ENCODE peak calls at places on chromosomes 7 and 10, in ten cellular contexts. N is tibial nerve, P is heart left ventricle, J is prostate gland, Q is transverse colon, O is stomach, L is esophagus squamous epithelium, B is ovary, F is GM12878, H is HCT116. R is an unnamed sample. For H3K4me1, the result is how much of the 10 kb centered on the place peaks cover.

GRCh38 chr7:18429547-18429946 is 66.0 kb upstream of the HDAC9 start:
- DNase-seq in B (no peak), J (no peak), P (no peak), Q (no peak), F (no peak), L (no peak), N (no peak), O (no peak), H (no peak), R (no peak)

GRCh38 chr7:150308575-150308974 is 14.6 kb upstream of the LRRC61 start:
- DNase-seq in P (no peak), O (no peak), F (no peak), N (no peak), J (no peak), L (no peak), B (no peak), H (no peak), Q (no peak), R (no peak)

GRCh38 chr7:138979226-138979979 is 1.8 kb downstream of the KIAA1549 start:
- DNase-seq in F (no peak), Q (no peak), L (no peak), O (no peak), H (peak), J (no peak), B (no peak), N (no peak), P (no peak), R (no peak)

GRCh38 chr7:49596701-49597491 is 176.5 kb upstream of the VWC2 start:
- DNase-seq in J (no peak), P (no peak), F (no peak), L (no peak), O (no peak), H (no peak), N (no peak), Q (no peak), B (no peak), R (no peak)

GRCh38 chr7:158789842-158790241 is 39.5 kb downstream of the ESYT2 start:
- DNase-seq in Q (no peak), B (no peak), L (no peak), H (no peak), N (no peak), O (no peak), J (no peak), F (no peak), P (no peak), R (no peak)

GRCh38 chr10:63157845-63158624 is 24.9 kb downstream of the NRBF2 start:
- DNase-seq in F (peak), B (no peak), L (no peak), Q (no peak), N (no peak), H (peak), J (peak), P (no peak), O (no peak), R (peak)

GRCh38 chr7:87934699-87935372 is 785 bp downstream of the ADAM22 start:
- DNase-seq in N (no peak), J (no peak), H (no peak), Q (peak), P (no peak), O (no peak), B (peak), L (no peak), F (no peak), R (no peak)

GRCh38 chr7:93697901-93698300 is 123.4 kb upstream of the CALCR start:
- DNase-seq in J (no peak), O (no peak), B (no peak), N (no peak), L (no peak), Q (no peak), H (no peak), P (no peak), F (no peak), R (no peak)

GRCh38 chr10:127195571-127196226 is 692 bp downstream of the INSYN2A start:
- DNase-seq in P (no peak), J (no peak), L (no peak), H (no peak), Q (no peak), N (no peak), B (no peak), F (no peak), O (no peak), R (no peak)

GRCh38 chr7:50749908-50750307 is 32.8 kb downstream of the GRB10 start:
- DNase-seq in O (no peak), N (no peak), H (no peak), B (no peak), F (no peak), P (no peak), J (no peak), L (no peak), Q (no peak), R (no peak)

GRCh38 chr7:5214236-5214635 is 24.2 kb downstream of the WIPI2 start:
- DNase-seq in N (no peak), B (no peak), Q (no peak), O (no peak), F (no peak), P (no peak), L (no peak), H (no peak), J (no peak), R (no peak)

GRCh38 chr7:47581442-47581820 is 480 bp downstream of the TNS3 start:
- DNase-seq in Q (peak), J (no peak), H (no peak), L (no peak), O (peak), N (no peak), P (no peak), F (no peak), B (peak), R (no peak)

GRCh38 chr10:94092848-94093247 is 99.1 kb downstream of the PLCE1 start:
- DNase-seq in P (no peak), O (no peak), Q (no peak), J (no peak), H (no peak), B (no peak), N (no peak), F (no peak), L (no peak), R (peak)

GRCh38 chr7:151233111-151233701 is 923 bp downstream of the CHPF2 start:
- DNase-seq in O (peak), L (no peak), F (no peak), P (peak), B (no peak), Q (no peak), H (no peak), J (peak), N (no peak), R (no peak)

GRCh38 chr7:43791665-43792064 is 33.2 kb downstream of the BLVRA start:
- DNase-seq in P (no peak), B (no peak), Q (no peak), J (no peak), O (no peak), F (no peak), H (no peak), N (no peak), L (no peak), R (no peak)

GRCh38 chr10:86667421-86668181 is 710 bp upstream of the LDB3 start:
- DNase-seq in J (no peak), N (no peak), L (no peak), P (peak), B (no peak), H (no peak), Q (no peak), F (no peak), O (no peak), R (no peak)

GRCh38 chr7:116330961-116331360 is 120.6 kb downstream of the TES start:
- DNase-seq in B (no peak), O (no peak), J (no peak), N (no peak), H (no peak), L (no peak), F (no peak), P (no peak), Q (no peak), R (no peak)

GRCh38 chr7:24821045-24821853 is 64.0 kb upstream of the GSDME start:
- DNase-seq in J (peak), H (peak), P (peak), O (peak), N (no peak), L (peak), Q (peak), B (no peak), F (peak), R (no peak)

GRCh38 chr7:26958834-26959233 is 94.4 kb upstream of the SKAP2 start:
- DNase-seq in P (no peak), L (no peak), N (no peak), H (peak), Q (no peak), J (no peak), F (no peak), B (no peak), O (no peak), R (no peak)

GRCh38 chr7:44059219-44060090 is 5.9 kb downstream of the PGAM2 start:
- DNase-seq in H (no peak), Q (peak), F (no peak), P (no peak), O (no peak), N (no peak), B (peak), L (no peak), J (no peak), R (no peak)

GRCh38 chr10:91088300-91089140 is 131.9 kb upstream of the PCGF5 start:
- DNase-seq in J (no peak), B (no peak), N (no peak), O (no peak), F (no peak), Q (no peak), L (no peak), H (peak), P (no peak), R (peak)

GRCh38 chr10:227014-227413 is 91.8 kb downstream of the ZMYND11 start:
- DNase-seq in F (no peak), O (no peak), Q (no peak), B (no peak), N (no peak), J (no peak), L (no peak), H (no peak), P (no peak), R (no peak)

GRCh38 chr7:23615331-23615730 is 18.1 kb downstream of the CCDC126 start:
- DNase-seq in Q (no peak), O (no peak), B (no peak), P (no peak), N (no peak), F (no peak), H (no peak), L (no peak), J (no peak), R (no peak)

GRCh38 chr10:121596668-121597503 is 1.4 kb downstream of the FGFR2 start:
- DNase-seq in H (no peak), N (peak), B (peak), J (peak), P (no peak), O (peak), F (no peak), L (no peak), Q (peak), R (no peak)

GRCh38 chr7:155809332-155809946 is 2.8 kb downstream of the SHH start:
- DNase-seq in F (no peak), H (no peak), O (peak), L (no peak), B (no peak), J (no peak), Q (no peak), N (no peak), P (no peak), R (no peak)

GRCh38 chr10:64041989-64042490 is 520.8 kb downstream of the REEP3 start:
- DNase-seq in N (no peak), O (no peak), H (no peak), Q (no peak), B (no peak), P (no peak), F (no peak), L (no peak), J (no peak), R (no peak)

GRCh38 chr7:9945882-9946281 is 1027.8 kb upstream of the PHF14 start:
- DNase-seq in L (no peak), H (no peak), N (no peak), B (no peak), O (no peak), F (no peak), Q (no peak), P (no peak), J (no peak), R (no peak)

GRCh38 chr7:110347091-110347490 is 743.8 kb upstream of the LRRN3 start:
- DNase-seq in Q (no peak), J (no peak), N (no peak), P (no peak), F (no peak), H (no peak), L (no peak), O (no peak), B (no peak), R (no peak)

GRCh38 chr10:103557455-103557854 is 64.0 kb downstream of the NEURL1 start:
- DNase-seq in F (no peak), H (no peak), L (no peak), Q (peak), P (no peak), J (no peak), O (peak), N (no peak), B (no peak), R (no peak)

GRCh38 chr10:103560886-103561285 is 67.4 kb downstream of the NEURL1 start:
- DNase-seq in P (no peak), O (no peak), L (no peak), B (no peak), F (no peak), H (no peak), J (no peak), Q (no peak), N (no peak), R (no peak)

GRCh38 chr10:103556383-103557007 is 63.0 kb downstream of the NEURL1 start:
- DNase-seq in B (no peak), F (no peak), J (no peak), O (no peak), L (no peak), Q (no peak), H (no peak), N (no peak), P (no peak), R (no peak)

GRCh38 chr10:103558916-103559315 is 65.4 kb downstream of the NEURL1 start:
- DNase-seq in P (no peak), B (peak), N (no peak), F (no peak), Q (no peak), H (no peak), J (no peak), O (no peak), L (no peak), R (no peak)

DNA sequence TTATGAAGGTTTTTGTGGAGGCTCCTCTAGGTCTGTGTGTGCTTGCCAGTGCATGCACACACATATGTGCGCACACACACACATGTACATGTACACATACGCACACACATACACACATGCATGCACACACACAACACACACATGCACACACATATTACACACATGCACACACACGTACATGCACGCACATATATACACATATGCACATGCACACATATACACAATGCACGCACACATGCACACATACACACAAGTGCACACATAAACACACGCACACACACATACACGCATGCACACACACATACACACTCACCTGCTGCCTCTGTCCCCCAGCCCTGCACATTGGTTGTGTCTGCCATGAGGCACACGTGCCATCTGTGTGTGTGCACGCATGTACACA is 66.3 kb downstream of the NEURL1 start:
- DNase-seq in J (no peak), O (no peak), H (no peak), F (no peak), N (no peak), P (no peak), L (no peak), B (no peak), Q (no peak), R (no peak)
- TF ChIP-seq POLR2A in J (no peak), O (no peak), H (no peak), F (no peak), N (no peak), P (no peak), L (no peak), B (no peak), Q (no peak), R (no peak)

GRCh38 chr7:13989138-13989943 is at the start of gene ETV1:
- DNase-seq in F (no peak), L (no peak), Q (peak), O (peak), J (peak), P (peak), B (peak), N (peak), H (no peak), R (no peak)
- H3K4me3 ChIP-seq in F (no peak), L (peak), Q (peak), O (peak), J (peak), P (peak), B (peak), N (peak), H (peak), R (peak)

GRCh38 chr10:62056660-62057059 is 155.2 kb downstream of the ARID5B start:
- DNase-seq in H (no peak), B (no peak), P (no peak), F (no peak), O (no peak), J (no peak), L (no peak), Q (no peak), N (no peak), R (no peak)
- H3K4me1 ChIP-seq in H (under half), B (under half), P (half or more), F (under half), O (under half), J (under half), L (under half), Q (half or more), N (under half), R (half or more)

GRCh38 chr10:119742988-119743646 is 17.3 kb downstream of the INPP5F start:
- DNase-seq in J (no peak), B (no peak), Q (peak), N (no peak), F (no peak), H (no peak), L (no peak), O (no peak), P (no peak), R (peak)
- TF ChIP-seq POLR2A in J (no peak), B (no peak), Q (no peak), N (no peak), F (no peak), H (no peak), L (no peak), O (no peak), P (no peak), R (no peak)

GRCh38 chr10:75226656-75227055 is 9.1 kb downstream of the COMTD1 start:
- DNase-seq in L (no peak), B (no peak), H (no peak), N (no peak), O (no peak), Q (no peak), P (no peak), F (no peak), J (no peak), R (no peak)

GRCh38 chr10:75228278-75228677 is 7.5 kb downstream of the COMTD1 start:
- DNase-seq in L (no peak), H (no peak), J (no peak), B (no peak), Q (no peak), O (peak), P (no peak), F (no peak), N (no peak), R (no peak)

GRCh38 chr10:75228834-75229233 is 6.9 kb downstream of the COMTD1 start:
- DNase-seq in L (no peak), O (peak), P (no peak), H (no peak), F (no peak), N (no peak), Q (no peak), J (no peak), B (no peak), R (no peak)

GRCh38 chr10:75223507-75223906 is 12.2 kb downstream of the COMTD1 start:
- DNase-seq in L (no peak), J (no peak), B (no peak), N (no peak), Q (no peak), H (no peak), P (peak), F (no peak), O (peak), R (no peak)

GRCh38 chr10:75226055-75226454 is 9.7 kb downstream of the COMTD1 start:
- DNase-seq in J (no peak), L (no peak), B (no peak), F (no peak), H (no peak), O (no peak), Q (no peak), P (no peak), N (no peak), R (no peak)
- H3K4me3 ChIP-seq in J (no peak), L (no peak), B (no peak), F (no peak), H (no peak), O (no peak), Q (no peak), P (no peak), N (no peak), R (peak)

R was measured in esophagus muscularis mucosa.